ENCODE peak calls at places on chromosomes 7 and 10, in four cellular contexts. Z, V, U and R are unnamed samples.
A peak's percentile ranks its signal among the peaks of the same experiment; 100 is the strongest.

GRCh38 chr10:68365611-68366010 is 32.9 kb upstream of the PBLD start:
- DNase-seq in V (no peak), U (no peak), Z (no peak), R (no peak)

GRCh38 chr7:1674161-1675035 is 4.3 kb downstream of the ELFN1 start:
- DNase-seq in U (no peak), V (no peak), Z (no peak), R (no peak)

GRCh38 chr7:1030444-1031070 is 13.8 kb upstream of the GPR146 start:
- DNase-seq in V (no peak), Z (no peak), U (no peak), R (no peak)

GRCh38 chr7:150383710-150384397 is 4.7 kb downstream of the ZNF775 start:
- DNase-seq in V (peak; percentile 54), Z (no peak), U (no peak), R (peak; percentile 95)

GRCh38 chr7:99155207-99155606 is 11.3 kb upstream of the SMURF1 start:
- DNase-seq in U (no peak), V (no peak), Z (no peak), R (no peak)

GRCh38 chr7:22802426-22802825 is 20.2 kb downstream of the TOMM7 start:
- DNase-seq in V (no peak), Z (no peak), U (no peak), R (no peak)

GRCh38 chr10:50513956-50514355 is 109.8 kb downstream of the SGMS1 start:
- DNase-seq in Z (no peak), V (no peak), U (no peak), R (no peak)

GRCh38 chr10:70096705-70097420 is 35.8 kb downstream of the AIFM2 start:
- DNase-seq in V (no peak), Z (no peak), U (no peak), R (no peak)

GRCh38 chr7:135653285-135654080 is 8.8 kb upstream of the STMP1 start:
- DNase-seq in V (no peak), U (no peak), Z (no peak), R (no peak)

GRCh38 chr7:152760384-152761115 is 998 bp downstream of the ACTR3B start:
- DNase-seq in U (no peak), Z (peak; percentile 23), V (no peak), R (no peak)

GRCh38 chr10:61842755-61843497 is 58.6 kb upstream of the ARID5B start:
- DNase-seq in Z (no peak), V (no peak), U (no peak), R (no peak)

GRCh38 chr10:1240341-1240775 is 184.2 kb downstream of the WDR37 start:
- DNase-seq in V (peak; percentile 61), U (no peak), Z (no peak), R (peak; percentile 50)

GRCh38 chr10:8616166-8616565 is 561.7 kb downstream of the GATA3 start:
- DNase-seq in V (no peak), U (no peak), Z (no peak), R (no peak)

GRCh38 chr10:116486774-116487448 is 58.8 kb upstream of the PNLIP start:
- DNase-seq in Z (no peak), U (no peak), V (no peak), R (no peak)

GRCh38 chr10:53697038-53697437 is 924.5 kb upstream of the MBL2 start:
- DNase-seq in Z (no peak), U (no peak), V (no peak), R (no peak)

GRCh38 chr7:82562716-82563404 is 119.3 kb upstream of the CACNA2D1 start:
- DNase-seq in Z (no peak), U (no peak), V (no peak), R (no peak)

GRCh38 chr10:60952846-60953220 is 8.8 kb upstream of the RHOBTB1 start:
- DNase-seq in V (no peak), Z (no peak), U (no peak), R (no peak)

GRCh38 chr10:122499491-122499941 is 38.2 kb downstream of the HTRA1 start:
- DNase-seq in U (no peak), V (no peak), Z (no peak), R (no peak)

GRCh38 chr7:129781128-129781855 is 169.8 kb downstream of the NRF1 start:
- DNase-seq in V (no peak), Z (no peak), U (no peak), R (no peak)

GRCh38 chr10:32961892-32962369 is 3.9 kb upstream of the ITGB1 start:
- DNase-seq in U (no peak), Z (no peak), V (no peak), R (peak; percentile 68)

GRCh38 chr10:34194259-34194658 is 620.8 kb downstream of the PARD3 start:
- DNase-seq in U (no peak), Z (no peak), V (no peak), R (no peak)

GRCh38 chr7:26420600-26420999 is 128.9 kb downstream of the SNX10 start:
- DNase-seq in U (no peak), Z (no peak), V (no peak), R (no peak)

GRCh38 chr7:270351-270983 is 19.5 kb upstream of the FOXL3 start:
- DNase-seq in V (no peak), Z (no peak), U (no peak), R (no peak)

GRCh38 chr7:1232623-1233327 is at the start of gene UNCX:
- DNase-seq in U (no peak), V (no peak), Z (no peak), R (no peak)

GRCh38 chr7:10973942-10974716 is 457 bp downstream of the PHF14 start:
- DNase-seq in Z (no peak), V (peak; percentile 62), U (peak; percentile 3), R (no peak)

GRCh38 chr10:69569144-69569934 is 3.9 kb downstream of the NEUROG3 start:
- DNase-seq in Z (no peak), U (no peak), V (no peak), R (no peak)